ENCODE peak calls at places on chromosomes 13 and 19, in six cellular contexts. One of them, this sample, is unnamed.

GRCh38 chr19:53600217-53600616 is 31.6 kb upstream of the DPRX start:
- DNase-seq in mesenteric fat pad: no peak
- DNase-seq in NCI-H69: no peak
- DNase-seq in NCI-H460: no peak
- DNase-seq in pons: no peak
- DNase-seq in cardiac fibroblast: no peak
- DNase-seq in this sample: no peak

GRCh38 chr19:56271096-56271495 is 1.5 kb upstream of the EDDM13 start:
- DNase-seq in mesenteric fat pad: no peak
- DNase-seq in NCI-H69: peak; percentile 58
- DNase-seq in NCI-H460: no peak
- DNase-seq in pons: no peak
- DNase-seq in cardiac fibroblast: no peak
- DNase-seq in this sample: no peak

GRCh38 chr19:42121666-42122069 is 10.6 kb downstream of the POU2F2 start:
- DNase-seq in mesenteric fat pad: no peak
- DNase-seq in NCI-H69: peak; percentile 21
- DNase-seq in NCI-H460: no peak
- DNase-seq in pons: peak; percentile 46
- DNase-seq in cardiac fibroblast: peak; percentile 93
- DNase-seq in this sample: no peak

GRCh38 chr19:1082165-1082927 is 12.8 kb downstream of the POLR2E start:
- DNase-seq in mesenteric fat pad: no peak
- DNase-seq in NCI-H69: peak; percentile 98
- DNase-seq in NCI-H460: peak; percentile 69
- DNase-seq in pons: no peak
- DNase-seq in cardiac fibroblast: no peak
- DNase-seq in this sample: no peak

GRCh38 chr19:49680473-49681351 is 3.6 kb downstream of the PRMT1 start:
- DNase-seq in mesenteric fat pad: peak; percentile 97
- DNase-seq in NCI-H69: peak; percentile 96
- DNase-seq in NCI-H460: peak; percentile 68
- DNase-seq in pons: peak; percentile 73
- DNase-seq in cardiac fibroblast: peak; percentile 89
- DNase-seq in this sample: no peak

GRCh38 chr19:49869009-49869483 is 1.7 kb upstream of the PNKP start:
- DNase-seq in mesenteric fat pad: no peak
- DNase-seq in NCI-H69: peak; percentile 94
- DNase-seq in NCI-H460: no peak
- DNase-seq in pons: no peak
- DNase-seq in cardiac fibroblast: no peak
- DNase-seq in this sample: no peak

GRCh38 chr19:49395581-49396407 is 7.7 kb downstream of the KASH5 start:
- DNase-seq in mesenteric fat pad: no peak
- DNase-seq in NCI-H69: peak; percentile 86
- DNase-seq in NCI-H460: no peak
- DNase-seq in pons: no peak
- DNase-seq in cardiac fibroblast: no peak
- DNase-seq in this sample: no peak

GRCh38 chr13:61316647-61317046 is 99.0 kb downstream of the PCDH20 start:
- DNase-seq in mesenteric fat pad: no peak
- DNase-seq in NCI-H69: peak; percentile 49
- DNase-seq in NCI-H460: no peak
- DNase-seq in pons: no peak
- DNase-seq in cardiac fibroblast: no peak
- DNase-seq in this sample: no peak

GRCh38 chr13:36736119-36736726 is 62.4 kb downstream of the SERTM1 start:
- DNase-seq in mesenteric fat pad: no peak
- DNase-seq in NCI-H69: peak; percentile 70
- DNase-seq in NCI-H460: peak; percentile 21
- DNase-seq in pons: peak; percentile 69
- DNase-seq in cardiac fibroblast: peak; percentile 82
- DNase-seq in this sample: no peak

GRCh38 chr19:19261350-19262189 is 11.5 kb downstream of the TM6SF2 start:
- DNase-seq in mesenteric fat pad: no peak
- DNase-seq in NCI-H69: peak; percentile 55
- DNase-seq in NCI-H460: no peak
- DNase-seq in pons: no peak
- DNase-seq in cardiac fibroblast: no peak
- DNase-seq in this sample: no peak

This sample was measured in coronary artery.